ENCODE peak calls at places on chromosomes 16 and 17, in five cellular contexts. F, M, K, J and X are unnamed samples.

GRCh38 chr17:33049781-33050414 is 58.3 kb downstream of the SPACA3 start:
- DNase-seq in J (peak; percentile 80), K (peak; percentile 65), F (peak; percentile 48), M (peak; percentile 5), X (peak; percentile 51)

GRCh38 chr17:37607637-37608368 is 1.4 kb downstream of the SYNRG start:
- DNase-seq in K (no peak), J (no peak), F (no peak), M (no peak), X (no peak)

GRCh38 chr17:29495011-29495410 is 71.8 kb downstream of the ABHD15 start:
- DNase-seq in K (no peak), J (peak; percentile 65), M (no peak), F (peak; percentile 72), X (peak; percentile 13)

GRCh38 chr16:88963583-88963982 is 13.4 kb downstream of the CBFA2T3 start:
- DNase-seq in F (no peak), M (no peak), J (no peak), K (no peak), X (no peak)

GRCh38 chr17:75102385-75102821 is 7.4 kb upstream of the ARMC7 start:
- DNase-seq in J (no peak), K (no peak), M (no peak), F (no peak), X (no peak)

GRCh38 chr17:16214190-16215001 is 938 bp downstream of the NCOR1 start:
- DNase-seq in M (no peak), J (no peak), K (no peak), F (peak; percentile 11), X (peak; percentile 31)

GRCh38 chr17:10668771-10669170 is 11.7 kb upstream of the MYH3 start:
- DNase-seq in K (no peak), F (peak; percentile 83), J (peak; percentile 23), M (no peak), X (peak; percentile 58)

GRCh38 chr16:70801611-70802010 is 653 bp upstream of the VAC14 start:
- DNase-seq in F (no peak), M (no peak), J (no peak), K (no peak), X (no peak)

GRCh38 chr17:30095507-30096244 is 20.9 kb upstream of the NSRP1 start:
- DNase-seq in M (no peak), F (peak; percentile 82), K (peak; percentile 44), J (peak; percentile 93), X (peak; percentile 86)

GRCh38 chr17:50905460-50905803 is 39.3 kb upstream of the TOB1 start:
- DNase-seq in M (no peak), J (no peak), K (no peak), F (no peak), X (no peak)

GRCh38 chr17:50956750-50957523 is 90.8 kb upstream of the TOB1 start:
- DNase-seq in J (peak; percentile 64), M (no peak), F (peak; percentile 54), K (no peak), X (peak; percentile 73)

GRCh38 chr17:28189667-28190066 is 129.3 kb upstream of the TMEM97 start:
- DNase-seq in K (no peak), M (no peak), J (no peak), F (no peak), X (no peak)

GRCh38 chr17:6361733-6362132 is 73.2 kb downstream of the AIPL1 start:
- DNase-seq in M (no peak), F (no peak), K (no peak), J (no peak), X (peak; percentile 18)

GRCh38 chr16:69273009-69273408 is 38.1 kb upstream of the VPS4A start:
- DNase-seq in M (no peak), F (peak; percentile 96), K (no peak), J (no peak), X (peak; percentile 42)

GRCh38 chr16:67170948-67171649 is 761 bp downstream of the NOL3 start:
- DNase-seq in K (no peak), M (no peak), J (peak; percentile 50), F (peak; percentile 41), X (peak; percentile 70)

DNA sequence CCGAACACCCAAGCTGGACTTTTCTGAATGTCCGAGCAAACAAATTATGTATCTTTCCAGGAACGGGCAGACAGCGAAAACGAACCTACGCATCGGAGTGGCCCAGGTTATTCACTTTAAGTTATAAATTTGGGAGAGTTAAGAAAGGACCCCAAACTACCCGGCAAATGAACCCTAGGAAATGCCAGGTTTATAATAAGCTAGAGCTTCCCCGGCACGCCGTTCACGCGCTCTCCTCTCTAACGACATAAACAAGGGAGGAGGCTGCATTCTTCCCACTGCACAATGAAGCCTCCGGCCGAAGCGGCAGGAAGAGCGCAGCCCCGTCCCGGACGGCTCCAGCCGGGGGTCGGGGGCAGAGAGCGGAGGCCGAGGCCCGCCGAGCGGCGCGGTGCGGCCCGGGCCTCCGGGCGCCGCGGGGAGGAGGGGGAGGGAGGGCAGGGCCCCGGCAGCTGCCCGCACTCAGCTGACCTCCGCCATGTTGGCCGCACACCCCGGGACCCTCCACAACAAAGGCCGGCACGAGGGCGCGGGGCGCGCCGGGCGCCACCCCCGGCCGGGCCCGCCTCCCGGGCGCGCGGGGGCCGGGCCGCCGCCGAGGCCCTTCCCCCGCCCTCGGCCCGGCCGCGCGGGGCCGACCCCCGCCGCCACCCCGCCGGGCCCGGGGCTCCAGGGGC is 770 bp downstream of the SIAH1 start:
- DNase-seq in J (peak; percentile 65), K (peak; percentile 62), F (peak; percentile 40), M (no peak), X (peak; percentile 62)
- H2BK5ac ChIP-seq in J (peak overlapping the region; percentile 100), K (peak overlapping the region; percentile 2), F (peak overlapping the region; percentile 97), M (peak overlapping the region; percentile 63), X (peak overlapping the region; percentile 91)

DNA sequence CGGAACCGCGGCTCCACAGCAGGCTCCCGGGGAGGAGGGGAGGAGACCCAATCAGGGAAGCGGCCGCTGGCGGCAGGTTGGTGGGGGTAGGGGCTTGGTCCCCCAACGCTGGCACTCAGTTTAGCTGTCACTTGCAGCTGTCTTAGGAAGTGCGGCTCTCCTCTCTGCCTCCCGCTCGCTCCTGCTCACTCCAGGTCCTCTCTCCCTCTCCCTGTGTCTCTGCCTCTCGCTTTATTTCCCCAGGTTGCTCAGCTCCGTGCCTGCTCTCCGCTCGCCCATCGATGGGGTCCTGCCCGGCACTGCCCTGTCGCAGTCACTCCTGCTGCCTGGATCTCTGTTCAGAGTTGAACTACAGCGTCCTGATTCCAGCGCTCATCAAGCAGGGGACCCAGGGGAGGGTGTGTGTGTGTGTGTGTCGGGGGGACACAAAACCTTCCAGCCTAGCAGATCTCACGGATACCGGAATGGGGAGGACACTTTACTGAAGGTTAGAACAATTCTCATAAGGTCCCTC is 145.6 kb downstream of the ENGASE start:
- DNase-seq in F (no peak), M (no peak), K (peak; percentile 12), J (no peak), X (no peak)
- H3K14ac ChIP-seq in F (no peak overlapping the region), M (no peak overlapping the region), K (peak overlapping the region; percentile 49), J (no peak overlapping the region), X (no peak overlapping the region)

GRCh38 chr16:57578521-57579360 is 36.3 kb downstream of the ADGRG5 start:
- DNase-seq in M (no peak), J (no peak), K (no peak), F (no peak), X (no peak)
- H3K4me3 ChIP-seq in M (no peak overlapping the region), J (no peak overlapping the region), K (no peak overlapping the region), F (no peak overlapping the region), X (no peak overlapping the region)

GRCh38 chr16:49026566-49026965 is 255.1 kb downstream of the CBLN1 start:
- DNase-seq in K (no peak), F (no peak), M (no peak), J (no peak), X (no peak)
- H2BK5ac ChIP-seq in K (no peak overlapping the region), F (no peak overlapping the region), M (no peak overlapping the region), J (no peak overlapping the region), X (no peak overlapping the region)

GRCh38 chr17:65185060-65185459 is 47.9 kb downstream of the RGS9 start:
- DNase-seq in K (no peak), F (no peak), J (no peak), M (no peak), X (no peak)
- H3K14ac ChIP-seq in K (no peak overlapping the region), F (peak overlapping the region; percentile 98), J (no peak overlapping the region), M (no peak overlapping the region), X (no peak overlapping the region)